ENCODE peak calls at places on chromosome 21, in four cellular contexts. C is stimulated activated CD8-positive, alpha-beta memory T cell treated with anti-CD3 and anti-CD28 coated beads, Interleukin-7, amount 100 ng/mL, for 1 hour; V is endothelial cell of umbilical vein; A is DMS 273 treated with DMSO at 0.1 percent for 48 hours. O is an unnamed sample.

GRCh38 chr21:14875704-14876364 is 189.0 kb downstream of the NRIP1 start:
- DNase-seq in C (no peak), V (no peak), A (no peak), O (peak; percentile 54)

GRCh38 chr21:44730951-44731579 is 19.7 kb upstream of the TSPEAR start:
- DNase-seq in C (no peak), V (no peak), A (no peak), O (no peak)

GRCh38 chr21:46124926-46125845 is 27.3 kb downstream of the COL6A2 start:
- DNase-seq in C (no peak), V (no peak), A (no peak), O (no peak)

GRCh38 chr21:43718872-43719747 is at the start of gene PDXK:
- DNase-seq in C (peak; percentile 47), V (peak; percentile 72), A (no peak), O (peak; percentile 86)

GRCh38 chr21:26506951-26507350 is 66.1 kb downstream of the CYYR1 start:
- DNase-seq in C (no peak), V (peak; percentile 74), A (peak; percentile 8), O (peak; percentile 50)

GRCh38 chr21:26758083-26758861 is 86.9 kb downstream of the ADAMTS1 start:
- DNase-seq in C (no peak), V (no peak), A (no peak), O (peak; percentile 65)

GRCh38 chr21:44846485-44847260 is 26.8 kb downstream of the PTTG1IP start:
- DNase-seq in C (no peak), V (no peak), A (no peak), O (peak; percentile 62)

GRCh38 chr21:25342811-25343210 is 264.5 kb downstream of the MRPL39 start:
- DNase-seq in C (no peak), V (no peak), A (no peak), O (peak; percentile 70)

GRCh38 chr21:35252831-35253230 is 203.7 kb upstream of the RUNX1 start:
- DNase-seq in C (no peak), V (no peak), A (no peak), O (peak; percentile 84)

O was measured in EH.